ENCODE peak calls at places on chromosomes 4 and X, in four cellular contexts. One of them, this sample, is unnamed.

GRCh38 chr4:15653430-15653829 is 1.7 kb downstream of the FBXL5 start:
- DNase-seq in GM13977: no peak
- DNase-seq in body of pancreas: no peak
- DNase-seq in cardiac muscle cell: no peak
- DNase-seq in this sample: no peak

GRCh38 chrX:16188687-16189086 is 21.4 kb downstream of the MAGEB17 start:
- DNase-seq in GM13977: no peak
- DNase-seq in body of pancreas: no peak
- DNase-seq in cardiac muscle cell: no peak
- DNase-seq in this sample: no peak

GRCh38 chr4:67122029-67122428 is 423.3 kb downstream of the CENPC start:
- DNase-seq in GM13977: no peak
- DNase-seq in body of pancreas: no peak
- DNase-seq in cardiac muscle cell: peak
- DNase-seq in this sample: peak

GRCh38 chr4:99845179-99845578 is 28.6 kb downstream of the DAPP1 start:
- DNase-seq in GM13977: no peak
- DNase-seq in body of pancreas: no peak
- DNase-seq in cardiac muscle cell: no peak
- DNase-seq in this sample: no peak

GRCh38 chr4:151039733-151040132 is 24.6 kb upstream of the LRBA start:
- DNase-seq in GM13977: no peak
- DNase-seq in body of pancreas: no peak
- DNase-seq in cardiac muscle cell: peak
- DNase-seq in this sample: no peak

GRCh38 chr4:177728361-177729152 is 286.3 kb upstream of the AGA start:
- DNase-seq in GM13977: no peak
- DNase-seq in body of pancreas: peak
- DNase-seq in cardiac muscle cell: no peak
- DNase-seq in this sample: no peak

GRCh38 chr4:170138580-170139194 is 48.9 kb upstream of the AADAT start:
- DNase-seq in GM13977: peak
- DNase-seq in body of pancreas: peak
- DNase-seq in cardiac muscle cell: peak
- DNase-seq in this sample: peak

GRCh38 chr4:151199496-151200190 is 77.3 kb upstream of the PRSS48 start:
- DNase-seq in GM13977: no peak
- DNase-seq in body of pancreas: no peak
- DNase-seq in cardiac muscle cell: no peak
- DNase-seq in this sample: no peak

GRCh38 chr4:147174561-147174960 is 228.9 kb upstream of the TTC29 start:
- DNase-seq in GM13977: no peak
- DNase-seq in body of pancreas: no peak
- DNase-seq in cardiac muscle cell: no peak
- DNase-seq in this sample: no peak

GRCh38 chr4:145565328-145565727 is 53.9 kb upstream of the MMAA start:
- DNase-seq in GM13977: no peak
- DNase-seq in body of pancreas: no peak
- DNase-seq in cardiac muscle cell: no peak
- DNase-seq in this sample: no peak

DNA sequence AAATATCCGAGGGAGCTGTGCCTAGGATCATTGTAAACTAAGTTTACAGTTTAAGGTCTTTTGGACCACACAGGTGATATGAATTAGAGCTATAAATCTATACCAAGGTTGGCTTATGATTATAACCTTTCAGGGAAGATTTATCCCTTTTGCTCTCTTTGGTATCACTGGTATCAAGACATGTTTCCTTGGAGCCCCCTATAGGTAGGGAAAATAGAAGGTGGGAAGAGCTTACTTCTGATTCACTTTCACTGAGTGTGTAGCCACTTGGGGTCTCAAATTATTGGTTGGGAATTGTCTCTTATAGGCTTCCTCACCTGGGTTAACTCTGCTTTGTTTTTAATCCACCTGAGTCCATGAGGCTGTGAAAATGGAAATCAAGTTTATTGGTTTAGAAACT is 262.1 kb upstream of the NR3C2 start:
- DNase-seq in GM13977: no peak
- DNase-seq in body of pancreas: no peak
- DNase-seq in cardiac muscle cell: no peak
- DNase-seq in this sample: no peak
- TF ChIP-seq CTCF in GM13977: no peak
- TF ChIP-seq CTCF in body of pancreas: no peak
- TF ChIP-seq CTCF in cardiac muscle cell: no peak
- TF ChIP-seq CTCF in this sample: no peak

DNA sequence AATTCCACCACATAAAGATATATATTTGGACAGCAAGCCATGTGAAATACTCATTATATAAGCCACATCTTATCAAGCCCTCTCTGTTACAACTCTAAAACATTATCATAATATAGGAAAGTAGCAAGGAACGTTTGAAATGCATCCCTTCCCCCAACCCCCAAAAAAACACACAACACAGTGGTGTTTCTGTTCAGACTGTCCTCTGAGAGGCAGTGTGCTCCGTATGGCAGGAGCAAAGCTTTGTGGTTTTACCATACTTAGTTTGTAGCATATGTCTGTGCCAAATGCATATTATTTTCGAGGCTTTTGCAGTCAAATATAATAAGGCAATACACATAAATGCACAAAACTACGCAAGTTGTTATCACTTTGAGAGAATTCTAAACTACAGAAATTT is 194.2 kb downstream of the RAPGEF2 start:
- DNase-seq in GM13977: no peak
- DNase-seq in body of pancreas: no peak
- DNase-seq in cardiac muscle cell: no peak
- DNase-seq in this sample: no peak
- TF ChIP-seq CTCF in GM13977: no peak
- TF ChIP-seq CTCF in body of pancreas: no peak
- TF ChIP-seq CTCF in cardiac muscle cell: no peak
- TF ChIP-seq CTCF in this sample: no peak

DNA sequence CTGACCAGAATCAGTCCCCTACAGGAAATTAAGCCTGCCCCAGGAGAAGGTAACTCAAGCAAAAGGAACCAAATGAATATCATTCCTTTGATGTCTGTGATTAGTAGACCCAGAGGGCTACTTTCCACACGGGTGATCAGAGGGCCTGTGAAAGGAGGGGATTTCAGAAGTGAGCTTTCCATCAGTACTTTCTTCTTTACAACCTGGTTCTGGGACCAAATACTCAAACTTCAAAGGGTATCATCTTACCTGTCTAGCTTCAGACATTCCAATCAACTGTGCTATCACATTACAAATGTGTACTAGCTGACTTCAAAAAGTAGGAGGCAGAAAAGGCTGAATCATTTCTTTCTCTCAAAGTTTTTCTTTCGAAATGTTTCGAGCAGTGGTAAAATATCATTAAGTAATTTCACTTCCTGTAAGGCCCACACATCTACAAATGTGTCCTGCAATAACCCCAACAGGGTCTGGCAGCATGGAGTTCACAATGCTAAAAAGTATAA is 23.9 kb downstream of the ACSL4 start:
- DNase-seq in GM13977: peak
- DNase-seq in body of pancreas: no peak
- DNase-seq in cardiac muscle cell: peak
- DNase-seq in this sample: no peak
- TF ChIP-seq CTCF in GM13977: no peak
- TF ChIP-seq CTCF in body of pancreas: no peak
- TF ChIP-seq CTCF in cardiac muscle cell: no peak
- TF ChIP-seq CTCF in this sample: no peak

GRCh38 chr4:156952078-156952759 is 19.4 kb downstream of the PDGFC start:
- DNase-seq in GM13977: no peak
- DNase-seq in body of pancreas: no peak
- DNase-seq in cardiac muscle cell: no peak
- DNase-seq in this sample: no peak
- TF ChIP-seq CTCF in GM13977: no peak
- TF ChIP-seq CTCF in body of pancreas: no peak
- TF ChIP-seq CTCF in cardiac muscle cell: no peak
- TF ChIP-seq CTCF in this sample: no peak

GRCh38 chr4:37885496-37885895 is 5.4 kb upstream of the TBC1D1 start:
- DNase-seq in GM13977: no peak
- DNase-seq in body of pancreas: no peak
- DNase-seq in cardiac muscle cell: peak
- DNase-seq in this sample: no peak

GRCh38 chr4:37879365-37879764 is 11.5 kb upstream of the TBC1D1 start:
- DNase-seq in GM13977: no peak
- DNase-seq in body of pancreas: no peak
- DNase-seq in cardiac muscle cell: no peak
- DNase-seq in this sample: no peak

GRCh38 chr4:37884855-37885487 is 5.9 kb upstream of the TBC1D1 start:
- DNase-seq in GM13977: no peak
- DNase-seq in body of pancreas: no peak
- DNase-seq in cardiac muscle cell: no peak
- DNase-seq in this sample: no peak

GRCh38 chr4:37882665-37883296 is 8.1 kb upstream of the TBC1D1 start:
- DNase-seq in GM13977: no peak
- DNase-seq in body of pancreas: no peak
- DNase-seq in cardiac muscle cell: peak
- DNase-seq in this sample: no peak
- TF ChIP-seq CTCF in GM13977: no peak
- TF ChIP-seq CTCF in body of pancreas: no peak
- TF ChIP-seq CTCF in cardiac muscle cell: peak
- TF ChIP-seq CTCF in this sample: no peak

GRCh38 chr4:108890491-108890890 is 127.6 kb upstream of the ETNPPL start:
- DNase-seq in GM13977: no peak
- DNase-seq in body of pancreas: no peak
- DNase-seq in cardiac muscle cell: no peak
- DNase-seq in this sample: no peak
- TF ChIP-seq CTCF in GM13977: no peak
- TF ChIP-seq CTCF in body of pancreas: no peak
- TF ChIP-seq CTCF in cardiac muscle cell: no peak
- TF ChIP-seq CTCF in this sample: no peak

This sample was measured in endothelial cell.